ENCODE peak calls at places on chromosomes 12 and 14, in four cellular contexts. F, K, H and B are unnamed samples.

GRCh38 chr12:50642035-50642451 is 121.9 kb upstream of the ATF1 start:
- DNase-seq in F (peak), K (no peak), H (no peak), B (no peak)

GRCh38 chr12:75390156-75390898 is 562 bp upstream of the GLIPR1L2 start:
- DNase-seq in F (no peak), K (no peak), H (no peak), B (no peak)

GRCh38 chr12:46073321-46073720 is 82.9 kb upstream of the SCAF11 start:
- DNase-seq in F (no peak), K (no peak), H (no peak), B (no peak)

GRCh38 chr12:7091660-7092228 is 501 bp downstream of the C1R start:
- DNase-seq in F (no peak), K (no peak), H (no peak), B (no peak)

GRCh38 chr14:65937804-65938316 is 525.3 kb downstream of the FUT8 start:
- DNase-seq in F (no peak), K (no peak), H (no peak), B (no peak)

GRCh38 chr14:33812181-33812580 is 138.7 kb downstream of the EGLN3 start:
- DNase-seq in F (peak), K (no peak), H (no peak), B (no peak)

GRCh38 chr12:21989819-21990412 is 48.7 kb upstream of the ABCC9 start:
- DNase-seq in F (no peak), K (no peak), H (no peak), B (peak)

GRCh38 chr14:73209943-73210342 is 27.4 kb upstream of the PAPLN start:
- DNase-seq in F (no peak), K (no peak), H (no peak), B (no peak)

GRCh38 chr12:57127101-57127709 is 1.1 kb upstream of the LRP1 start:
- DNase-seq in F (peak), K (no peak), H (peak), B (peak)

GRCh38 chr14:22871962-22872832 is 657 bp downstream of the LRP10 start:
- DNase-seq in F (peak), K (no peak), H (peak), B (peak)

GRCh38 chr14:24436355-24437019 is 6.1 kb downstream of the SDR39U1 start:
- DNase-seq in F (peak), K (no peak), H (no peak), B (peak)

GRCh38 chr14:39739796-39740195 is 307.6 kb upstream of the FBXO33 start:
- DNase-seq in F (no peak), K (no peak), H (no peak), B (no peak)

GRCh38 chr12:128857173-128857770 is 4.0 kb downstream of the GLT1D1 start:
- DNase-seq in F (no peak), K (peak), H (no peak), B (no peak)

GRCh38 chr14:53881161-53881846 is 75.3 kb downstream of the BMP4 start:
- DNase-seq in F (no peak), K (no peak), H (no peak), B (no peak)

GRCh38 chr14:63745858-63746425 is 18.1 kb upstream of the SGPP1 start:
- DNase-seq in F (no peak), K (peak), H (no peak), B (no peak)

GRCh38 chr14:81211844-81212243 is 8.9 kb downstream of the GTF2A1 start:
- DNase-seq in F (no peak), K (no peak), H (no peak), B (no peak)

GRCh38 chr12:8890313-8891084 is 23.8 kb upstream of the PHC1 start:
- DNase-seq in F (peak), K (peak), H (peak), B (no peak)

GRCh38 chr12:53516758-53517455 is 9.6 kb upstream of the NPFF start:
- DNase-seq in F (no peak), K (no peak), H (no peak), B (no peak)

GRCh38 chr12:52805000-52805399 is 8.9 kb downstream of the KRT4 start:
- DNase-seq in F (no peak), K (no peak), H (no peak), B (no peak)

GRCh38 chr12:124524231-124524925 is 43.0 kb downstream of the NCOR2 start:
- DNase-seq in F (no peak), K (no peak), H (no peak), B (no peak)

GRCh38 chr12:95582230-95583058 is 31.2 kb upstream of the USP44 start:
- DNase-seq in F (no peak), K (no peak), H (no peak), B (peak)

GRCh38 chr12:132291402-132292175 is 37.8 kb downstream of the GALNT9 start:
- DNase-seq in F (no peak), K (no peak), H (no peak), B (no peak)

GRCh38 chr12:132296063-132296462 is 33.3 kb downstream of the GALNT9 start:
- DNase-seq in F (no peak), K (no peak), H (no peak), B (no peak)

GRCh38 chr12:132292328-132293319 is 36.8 kb downstream of the GALNT9 start:
- DNase-seq in F (no peak), K (no peak), H (no peak), B (no peak)

GRCh38 chr12:132294121-132295034 is 35.0 kb downstream of the GALNT9 start:
- DNase-seq in F (no peak), K (no peak), H (no peak), B (no peak)

GRCh38 chr12:132295101-132295526 is 34.3 kb downstream of the GALNT9 start:
- DNase-seq in F (no peak), K (no peak), H (no peak), B (no peak)
- TF ChIP-seq EGR1 in F (no peak), K (no peak), H (no peak), B (no peak)

GRCh38 chr12:91380651-91381050 is 198.0 kb upstream of the DCN start:
- DNase-seq in F (no peak), K (no peak), H (no peak), B (no peak)

GRCh38 chr12:91379051-91379775 is 196.6 kb upstream of the DCN start:
- DNase-seq in F (no peak), K (no peak), H (no peak), B (no peak)

GRCh38 chr12:91373086-91373485 is 190.5 kb upstream of the DCN start:
- DNase-seq in F (no peak), K (no peak), H (no peak), B (no peak)

GRCh38 chr12:91381309-91381804 is 198.7 kb upstream of the DCN start:
- DNase-seq in F (no peak), K (peak), H (peak), B (no peak)

GRCh38 chr12:91377456-91377855 is 194.8 kb upstream of the DCN start:
- DNase-seq in F (no peak), K (no peak), H (no peak), B (no peak)
- TF ChIP-seq EGR1 in F (no peak), K (no peak), H (no peak), B (no peak)

DNA sequence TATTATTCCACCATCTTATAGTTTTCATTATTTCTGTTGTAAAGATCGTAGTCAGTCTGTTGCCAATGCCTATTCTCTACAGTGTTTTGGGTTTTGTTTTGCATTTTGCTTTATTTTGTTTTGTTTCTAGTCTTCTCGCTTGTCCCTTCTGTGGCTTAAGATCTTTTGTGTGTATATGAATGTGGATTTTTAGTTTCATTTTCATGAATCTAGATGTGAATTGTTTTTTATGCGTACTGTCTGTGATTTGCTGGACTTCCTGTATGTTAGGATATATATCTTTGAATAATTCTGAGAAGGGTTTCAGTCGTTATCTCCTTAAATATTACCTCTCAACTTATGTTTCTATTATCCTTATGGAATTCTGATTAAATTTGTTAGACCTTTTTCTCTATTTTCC is 13.4 kb downstream of the C12orf42 start:
- DNase-seq in F (no peak), K (no peak), H (no peak), B (no peak)
- TF ChIP-seq EGR1 in F (no peak), K (no peak), H (no peak), B (no peak)

DNA sequence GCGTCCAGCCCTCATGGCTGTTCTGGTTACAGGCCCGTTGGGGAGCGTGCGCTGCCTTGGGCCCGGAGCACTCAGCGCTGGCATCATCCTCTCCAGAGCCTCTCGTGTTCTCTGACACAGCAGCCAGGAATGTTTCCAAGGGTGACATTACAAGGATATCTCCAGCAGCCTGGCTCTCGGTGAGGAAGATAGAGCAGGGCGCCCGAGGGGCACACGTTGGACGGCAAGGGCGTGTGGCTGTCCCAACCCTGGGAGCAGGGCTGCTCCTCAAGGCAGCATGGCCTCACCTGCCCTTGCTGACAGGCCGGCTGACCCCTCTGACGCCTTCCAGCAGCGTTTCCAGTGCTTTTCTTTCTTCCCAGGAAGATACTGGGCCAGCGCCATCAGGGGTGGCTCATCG is 14.4 kb downstream of the LRCOL1 start:
- DNase-seq in F (no peak), K (no peak), H (no peak), B (no peak)
- TF ChIP-seq EGR1 in F (no peak), K (no peak), H (no peak), B (no peak)

GRCh38 chr14:77105118-77105517 is 7.1 kb downstream of the CIPC start:
- DNase-seq in F (no peak), K (no peak), H (no peak), B (no peak)
- TF ChIP-seq EGR1 in F (no peak), K (no peak), H (peak), B (no peak)

DNA sequence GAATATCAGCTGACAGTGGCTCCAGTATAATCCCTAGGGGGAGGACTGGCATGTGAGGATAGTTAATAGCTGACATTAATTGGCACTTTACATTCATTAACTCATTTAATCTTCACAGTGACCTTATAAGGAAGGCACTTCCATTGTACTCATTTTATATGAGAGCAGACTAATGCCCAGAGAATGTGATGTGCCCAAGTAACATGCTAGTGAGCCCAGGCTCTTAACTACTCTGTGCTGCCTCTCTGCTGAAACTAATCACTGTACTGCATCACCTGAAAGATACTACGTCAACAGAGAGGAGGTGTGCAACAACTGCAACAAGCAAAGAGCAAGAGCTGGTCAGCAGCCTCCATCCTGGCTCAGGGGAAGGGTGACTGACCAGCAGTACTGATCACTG is 40.1 kb downstream of the GALNT4 start:
- DNase-seq in F (no peak), K (no peak), H (no peak), B (no peak)
- TF ChIP-seq EGR1 in F (no peak), K (no peak), H (no peak), B (no peak)

DNA sequence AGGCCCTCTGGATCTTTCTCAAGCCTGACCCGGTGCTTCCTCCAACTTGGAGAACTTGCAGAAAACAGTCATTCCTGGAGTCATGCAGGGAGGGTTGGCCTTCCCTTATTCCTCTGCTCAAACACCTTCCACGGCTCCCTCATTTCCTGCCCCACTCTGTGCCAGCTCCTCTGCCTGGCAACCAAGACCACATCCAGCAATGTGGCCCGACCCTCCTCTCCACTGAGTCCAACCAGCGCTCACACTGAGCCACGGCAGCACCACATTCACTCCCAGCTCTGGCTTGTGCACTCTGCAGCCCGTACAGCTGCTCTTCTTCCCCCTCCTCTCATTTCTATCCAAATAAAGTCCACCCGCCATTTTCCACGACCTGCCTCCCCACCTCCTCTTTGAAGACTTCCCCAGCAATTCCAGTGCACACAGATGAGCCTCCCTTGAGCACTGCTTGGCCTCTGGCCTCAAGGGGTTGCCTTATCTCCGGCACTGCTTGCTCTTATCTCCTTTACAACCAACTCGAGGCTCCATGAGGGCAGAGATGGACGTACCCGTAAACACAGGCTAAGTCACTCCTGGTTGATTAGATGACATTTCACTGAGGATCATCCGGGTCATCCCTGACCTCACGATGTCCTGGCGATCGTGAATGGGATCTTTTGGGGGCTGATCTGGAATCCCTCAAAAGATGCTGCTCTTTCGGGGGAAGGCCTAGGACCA is 5.4 kb downstream of the PGF start:
- DNase-seq in F (no peak), K (no peak), H (no peak), B (no peak)
- TF ChIP-seq EGR1 in F (no peak), K (no peak), H (no peak), B (no peak)

GRCh38 chr12:64675795-64676194 is 65.5 kb downstream of the RASSF3 start:
- DNase-seq in F (no peak), K (no peak), H (no peak), B (no peak)
- TF ChIP-seq EGR1 in F (no peak), K (no peak), H (no peak), B (no peak)